ENCODE peak calls at places on chromosomes 7 and 10, in four cellular contexts. One of them, this sample, is unnamed.

GRCh38 chr10:101682172-101682825 is 12.7 kb downstream of the FBXW4 start:
- DNase-seq in WTC11: no peak
- DNase-seq in A549: no peak
- DNase-seq in K562: no peak
- DNase-seq in this sample: no peak

GRCh38 chr10:82564353-82565218 is 689.6 kb downstream of the NRG3 start:
- DNase-seq in WTC11: no peak
- DNase-seq in A549: peak
- DNase-seq in K562: no peak
- DNase-seq in this sample: no peak

GRCh38 chr7:91226411-91226810 is 37.8 kb upstream of the FZD1 start:
- DNase-seq in WTC11: no peak
- DNase-seq in A549: no peak
- DNase-seq in K562: no peak
- DNase-seq in this sample: no peak

GRCh38 chr7:18555120-18555519 is 59.6 kb downstream of the HDAC9 start:
- DNase-seq in WTC11: no peak
- DNase-seq in A549: no peak
- DNase-seq in K562: no peak
- DNase-seq in this sample: no peak

GRCh38 chr10:60878224-60878623 is 65.8 kb downstream of the RHOBTB1 start:
- DNase-seq in WTC11: no peak
- DNase-seq in A549: no peak
- DNase-seq in K562: no peak
- DNase-seq in this sample: no peak

GRCh38 chr7:4809091-4809591 is 33.7 kb downstream of the AP5Z1 start:
- DNase-seq in WTC11: no peak
- DNase-seq in A549: no peak
- DNase-seq in K562: no peak
- DNase-seq in this sample: no peak

GRCh38 chr10:105468769-105469168 is 827.7 kb downstream of the SORCS3 start:
- DNase-seq in WTC11: no peak
- DNase-seq in A549: no peak
- DNase-seq in K562: no peak
- DNase-seq in this sample: no peak

GRCh38 chr10:55144001-55144400 is 343.0 kb upstream of the PCDH15 start:
- DNase-seq in WTC11: no peak
- DNase-seq in A549: no peak
- DNase-seq in K562: no peak
- DNase-seq in this sample: no peak

GRCh38 chr10:128704716-128705115 is 578.5 kb upstream of the MKI67 start:
- DNase-seq in WTC11: no peak
- DNase-seq in A549: no peak
- DNase-seq in K562: no peak
- DNase-seq in this sample: no peak

GRCh38 chr10:4315529-4315928 is 510.5 kb upstream of the AKR1E2 start:
- DNase-seq in WTC11: no peak
- DNase-seq in A549: no peak
- DNase-seq in K562: no peak
- DNase-seq in this sample: no peak

GRCh38 chr10:12869427-12869826 is 132.1 kb downstream of the CCDC3 start:
- DNase-seq in WTC11: no peak
- DNase-seq in A549: no peak
- DNase-seq in K562: no peak
- DNase-seq in this sample: no peak

GRCh38 chr7:38178695-38179344 is 775 bp downstream of the STARD3NL start:
- DNase-seq in WTC11: no peak
- DNase-seq in A549: no peak
- DNase-seq in K562: no peak
- DNase-seq in this sample: no peak

GRCh38 chr7:35695628-35695888 is 623 bp upstream of the HERPUD2 start:
- DNase-seq in WTC11: no peak
- DNase-seq in A549: peak
- DNase-seq in K562: no peak
- DNase-seq in this sample: no peak

GRCh38 chr10:43046288-43046991 is 30.4 kb upstream of the RET start:
- DNase-seq in WTC11: no peak
- DNase-seq in A549: no peak
- DNase-seq in K562: no peak
- DNase-seq in this sample: no peak

GRCh38 chr7:81186691-81187090 is 267.8 kb upstream of the SEMA3C start:
- DNase-seq in WTC11: no peak
- DNase-seq in A549: no peak
- DNase-seq in K562: no peak
- DNase-seq in this sample: no peak

GRCh38 chr10:101052285-101052684 is 9.5 kb upstream of the KAZALD1 start:
- DNase-seq in WTC11: no peak
- DNase-seq in A549: peak
- DNase-seq in K562: no peak
- DNase-seq in this sample: no peak

GRCh38 chr10:132547421-132547861 is 9.9 kb downstream of the INPP5A start:
- DNase-seq in WTC11: peak
- DNase-seq in A549: no peak
- DNase-seq in K562: no peak
- DNase-seq in this sample: no peak

GRCh38 chr7:109343662-109344061 is 774.0 kb downstream of the DNAJB9 start:
- DNase-seq in WTC11: no peak
- DNase-seq in A549: no peak
- DNase-seq in K562: no peak
- DNase-seq in this sample: no peak

GRCh38 chr10:103564799-103565365 is 71.4 kb downstream of the NEURL1 start:
- DNase-seq in WTC11: peak
- DNase-seq in A549: peak
- DNase-seq in K562: peak
- DNase-seq in this sample: peak
- TF ChIP-seq HMGXB4 in WTC11: no peak
- TF ChIP-seq HMGXB4 in A549: no peak
- TF ChIP-seq HMGXB4 in K562: no peak
- TF ChIP-seq HMGXB4 in this sample: no peak

GRCh38 chr7:270351-270983 is 19.5 kb upstream of the FOXL3 start:
- DNase-seq in WTC11: no peak
- DNase-seq in A549: no peak
- DNase-seq in K562: no peak
- DNase-seq in this sample: no peak
- TF ChIP-seq HMGXB4 in WTC11: no peak
- TF ChIP-seq HMGXB4 in A549: no peak
- TF ChIP-seq HMGXB4 in K562: no peak
- TF ChIP-seq HMGXB4 in this sample: no peak

DNA sequence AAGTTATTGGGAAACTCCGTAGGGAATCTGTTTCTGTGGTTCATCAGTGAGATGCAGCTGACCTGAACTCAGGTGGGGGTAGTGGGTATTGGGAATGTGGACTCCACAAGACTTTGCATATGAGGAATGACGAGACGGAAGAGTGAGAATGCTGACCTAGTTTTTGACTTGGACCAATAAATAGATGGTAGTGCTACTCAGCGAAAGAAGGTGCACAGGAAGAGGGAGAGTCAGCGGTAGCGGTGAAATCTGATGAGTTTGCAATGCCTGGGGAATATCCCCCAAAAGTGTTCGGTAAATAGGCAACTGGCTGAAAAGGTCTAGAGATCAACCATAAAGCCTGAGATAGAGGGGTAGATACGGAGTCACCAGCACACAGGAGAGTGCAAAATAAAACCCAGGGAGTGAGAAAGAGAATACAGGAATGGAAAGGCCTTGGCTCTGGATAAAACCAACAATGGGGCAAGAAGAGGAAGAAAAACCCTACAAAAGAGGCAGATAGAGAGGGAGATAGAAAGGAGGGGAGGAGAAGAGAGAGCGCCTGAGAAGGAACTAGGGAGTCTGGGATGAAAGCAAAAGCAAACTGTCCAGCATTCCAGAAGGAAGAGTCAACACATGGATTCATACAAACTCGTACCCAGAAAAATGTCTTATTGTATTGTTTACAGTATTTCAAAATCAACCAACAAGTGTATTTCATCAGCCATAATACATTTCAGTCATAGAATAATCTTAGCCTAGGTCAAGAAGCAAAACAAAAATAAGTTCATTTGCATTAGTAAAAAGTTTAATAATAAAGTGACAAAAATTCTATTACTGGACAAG is 5.4 kb downstream of the ARHGAP21 start:
- DNase-seq in WTC11: no peak
- DNase-seq in A549: peak
- DNase-seq in K562: no peak
- DNase-seq in this sample: peak
- TF ChIP-seq HMGXB4 in WTC11: no peak
- TF ChIP-seq HMGXB4 in A549: no peak
- TF ChIP-seq HMGXB4 in K562: no peak
- TF ChIP-seq HMGXB4 in this sample: no peak

GRCh38 chr7:77538186-77538907 is 1.3 kb downstream of the PTPN12 start:
- DNase-seq in WTC11: peak
- DNase-seq in A549: peak
- DNase-seq in K562: peak
- DNase-seq in this sample: peak
- TF ChIP-seq HMGXB4 in WTC11: no peak
- TF ChIP-seq HMGXB4 in A549: no peak
- TF ChIP-seq HMGXB4 in K562: no peak
- TF ChIP-seq HMGXB4 in this sample: peak

DNA sequence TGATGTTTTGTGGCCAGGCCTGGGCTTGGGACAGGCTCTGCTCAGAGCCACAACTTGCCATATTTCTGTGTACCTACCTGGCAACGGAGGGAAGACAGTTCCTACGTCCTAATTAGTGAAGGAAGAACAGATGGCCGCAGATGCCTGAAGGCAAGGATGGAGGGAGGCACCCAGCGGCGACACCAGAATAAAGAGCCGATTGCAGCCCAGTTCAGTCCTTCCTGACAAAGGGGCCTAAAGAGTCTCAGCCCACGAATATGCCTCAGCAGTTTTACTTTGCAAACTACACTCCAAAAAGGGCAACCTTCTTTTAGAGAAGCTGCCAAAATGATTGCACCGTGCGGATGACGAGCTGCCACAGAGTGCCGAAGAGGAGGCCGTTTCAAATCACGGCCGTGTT is 585.8 kb downstream of the GLRX3 start:
- DNase-seq in WTC11: no peak
- DNase-seq in A549: no peak
- DNase-seq in K562: no peak
- DNase-seq in this sample: no peak
- TF ChIP-seq HMGXB4 in WTC11: no peak
- TF ChIP-seq HMGXB4 in A549: no peak
- TF ChIP-seq HMGXB4 in K562: no peak
- TF ChIP-seq HMGXB4 in this sample: no peak

GRCh38 chr7:142602756-142603155 is 146.5 kb upstream of the PRSS1 start:
- DNase-seq in WTC11: no peak
- DNase-seq in A549: no peak
- DNase-seq in K562: no peak
- DNase-seq in this sample: no peak
- TF ChIP-seq HMGXB4 in WTC11: no peak
- TF ChIP-seq HMGXB4 in A549: no peak
- TF ChIP-seq HMGXB4 in K562: no peak
- TF ChIP-seq HMGXB4 in this sample: no peak

DNA sequence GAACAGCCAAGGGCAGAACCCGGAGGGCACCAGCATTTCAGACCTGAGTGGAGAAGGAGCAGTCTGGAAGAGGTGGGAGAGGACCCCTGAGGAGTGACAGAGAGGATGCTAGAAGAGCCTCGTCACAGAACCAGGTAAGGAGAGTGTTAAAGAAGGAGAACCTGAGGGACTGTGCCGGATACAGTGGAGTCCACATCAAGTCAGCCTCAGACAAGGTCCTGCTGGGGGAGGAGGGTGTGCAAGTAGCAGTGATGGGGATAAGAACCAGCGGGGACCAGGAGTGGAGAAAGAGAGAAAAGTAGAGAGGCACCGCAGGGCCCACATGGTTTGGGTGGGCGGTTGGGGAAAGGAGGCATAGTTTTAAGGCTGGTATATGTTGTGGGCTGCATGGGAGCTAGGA is 155.1 kb downstream of the ADAM12 start:
- DNase-seq in WTC11: no peak
- DNase-seq in A549: no peak
- DNase-seq in K562: no peak
- DNase-seq in this sample: no peak
- TF ChIP-seq HMGXB4 in WTC11: no peak
- TF ChIP-seq HMGXB4 in A549: no peak
- TF ChIP-seq HMGXB4 in K562: no peak
- TF ChIP-seq HMGXB4 in this sample: no peak

GRCh38 chr10:14545827-14546226 is 215.1 kb upstream of the FRMD4A start:
- DNase-seq in WTC11: no peak
- DNase-seq in A549: no peak
- DNase-seq in K562: no peak
- DNase-seq in this sample: no peak
- TF ChIP-seq HMGXB4 in WTC11: no peak
- TF ChIP-seq HMGXB4 in A549: no peak
- TF ChIP-seq HMGXB4 in K562: no peak
- TF ChIP-seq HMGXB4 in this sample: no peak